ENCODE peak calls at places on chromosomes 3 and 15, in ten cellular contexts. N is MM.1S, U is transverse colon, C is astrocyte of the spinal cord, P is progenitor cell of endocrine pancreas, A is choroid plexus epithelial cell, B is kidney, Q is cardiac muscle cell, S is omental fat pad, M is bronchial epithelial cell. Z is an unnamed sample.

GRCh38 chr15:85623648-85624047 is 171.1 kb downstream of the KLHL25 start:
- DNase-seq in N (no peak), M (peak; percentile 23), U (no peak), A (no peak), P (no peak), B (no peak), S (no peak), Q (no peak), C (no peak), Z (no peak)

GRCh38 chr3:5294360-5294759 is 106.9 kb downstream of the EDEM1 start:
- DNase-seq in S (no peak), Q (no peak), B (no peak), P (no peak), C (peak; percentile 22), N (no peak), A (no peak), M (peak; percentile 50), U (no peak), Z (no peak)

GRCh38 chr3:140153736-140154135 is 218.8 kb downstream of the CLSTN2 start:
- DNase-seq in U (no peak), P (no peak), C (no peak), Q (no peak), N (no peak), M (no peak), A (no peak), S (no peak), B (no peak), Z (no peak)

GRCh38 chr3:189961525-189962161 is 159.1 kb downstream of the P3H2 start:
- DNase-seq in B (no peak), A (peak; percentile 88), Q (peak; percentile 86), N (peak; percentile 75), S (peak; percentile 67), U (peak; percentile 82), M (peak; percentile 81), P (peak; percentile 77), C (peak; percentile 85), Z (peak; percentile 68)

GRCh38 chr15:69585937-69586336 is 133.3 kb downstream of the RPLP1 start:
- DNase-seq in N (no peak), P (no peak), M (no peak), B (no peak), C (no peak), U (no peak), S (no peak), A (no peak), Q (no peak), Z (no peak)

GRCh38 chr3:157669403-157669802 is 166.2 kb upstream of the VEPH1 start:
- DNase-seq in M (no peak), A (no peak), U (no peak), P (no peak), C (no peak), Q (no peak), B (no peak), S (no peak), N (no peak), Z (no peak)

GRCh38 chr3:141955163-141955562 is 78.7 kb downstream of the ATP1B3 start:
- DNase-seq in S (no peak), B (no peak), U (no peak), M (peak; percentile 12), A (peak; percentile 21), Q (no peak), P (no peak), N (no peak), C (peak; percentile 72), Z (no peak)

GRCh38 chr3:24296441-24297205 is 198.0 kb downstream of the THRB start:
- DNase-seq in U (peak; percentile 13), M (no peak), C (peak; percentile 18), Q (no peak), S (no peak), N (no peak), A (peak; percentile 23), P (no peak), B (no peak), Z (no peak)

DNA sequence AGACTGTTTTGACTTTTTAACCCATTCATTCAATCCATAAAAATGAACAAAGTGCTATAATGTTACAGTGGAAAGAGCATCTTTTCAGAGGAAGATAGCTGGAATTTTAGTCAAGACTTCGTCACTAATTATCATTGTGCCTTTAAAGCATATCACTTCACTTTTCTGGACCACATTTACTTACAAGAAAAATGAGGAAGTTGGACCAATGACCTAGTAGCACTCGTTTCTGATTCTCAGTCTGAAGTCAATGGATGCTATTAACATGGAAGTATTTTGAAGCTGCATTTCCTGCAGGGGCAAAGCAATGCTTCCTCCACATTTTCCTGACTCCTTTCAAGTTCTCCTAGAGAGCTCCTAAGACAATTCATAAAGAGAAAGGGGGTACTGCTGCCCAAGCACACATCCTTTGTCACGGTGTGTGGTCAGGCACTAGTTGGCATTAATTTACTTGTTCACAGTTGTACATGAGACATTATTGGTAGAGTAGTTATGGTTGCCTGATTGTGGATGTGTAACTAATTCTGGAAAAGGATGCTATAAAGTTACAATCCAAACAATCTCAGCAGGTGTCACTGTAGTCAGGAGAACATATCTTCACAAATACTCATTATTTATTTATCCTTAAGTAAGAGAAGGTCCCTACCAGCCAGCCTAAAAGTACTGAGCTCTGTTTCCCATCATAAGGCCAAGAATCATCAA is 1049.0 kb downstream of the FHIT start:
- DNase-seq in S (no peak), B (no peak), M (no peak), U (no peak), A (peak; percentile 2), P (no peak), C (no peak), Q (no peak), N (no peak), Z (no peak)
- TF ChIP-seq CTCF in S (no peak), B (no peak), M (no peak), U (no peak), A (no peak), P (no peak), C (no peak), Q (no peak), N (no peak), Z (no peak)

GRCh38 chr15:66923438-66923881 is 141.9 kb upstream of the SMAD3 start:
- DNase-seq in N (no peak), U (peak; percentile 43), A (peak; percentile 40), M (peak; percentile 23), S (no peak), P (no peak), C (peak; percentile 14), Q (peak; percentile 47), B (no peak), Z (no peak)
- TF ChIP-seq CTCF in N (peak; percentile 59), U (peak; percentile 31), A (peak; percentile 66), M (peak; percentile 62), S (no peak), P (peak; percentile 63), C (peak; percentile 66), Q (peak; percentile 39), B (peak; percentile 48), Z (peak; percentile 54)

DNA sequence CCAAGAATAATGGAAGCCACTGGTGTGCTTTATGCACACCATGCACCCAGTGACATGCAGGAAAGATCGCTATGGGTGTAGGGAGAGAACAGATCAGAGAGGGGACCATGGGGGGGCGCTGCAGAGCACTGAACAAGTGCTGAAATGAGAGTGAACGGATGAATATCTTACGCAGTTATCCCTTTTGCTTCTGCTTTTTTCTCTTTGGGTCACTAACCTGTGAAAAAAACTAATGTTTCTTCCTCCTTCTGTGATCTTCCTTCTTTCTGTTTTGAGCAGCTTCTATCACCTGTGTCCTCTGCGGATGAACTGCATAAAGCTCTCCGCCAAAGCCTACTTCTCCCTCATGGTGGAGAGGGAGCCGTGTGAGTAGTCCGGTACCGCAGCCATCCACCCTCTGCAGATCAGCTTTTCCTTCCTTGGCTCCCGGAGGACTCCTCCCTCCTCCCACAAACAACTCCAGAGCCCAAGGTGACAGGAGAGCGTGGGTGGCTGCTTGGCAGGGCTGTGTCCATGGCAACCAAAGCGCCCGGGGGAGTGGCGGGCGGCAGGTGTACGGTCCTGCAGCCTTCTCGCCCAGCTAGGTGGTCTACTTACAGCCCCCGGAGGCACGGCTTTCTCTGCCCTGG is 106.2 kb downstream of the DGKG start:
- DNase-seq in Q (peak; percentile 21), A (no peak), B (peak; percentile 78), S (no peak), C (no peak), P (no peak), N (no peak), M (peak; percentile 55), U (peak; percentile 41), Z (peak; percentile 65)
- TF ChIP-seq CTCF in Q (no peak), A (peak; percentile 22), B (no peak), S (no peak), C (peak; percentile 30), P (peak; percentile 41), N (peak; percentile 46), M (peak; percentile 26), U (peak; percentile 8), Z (peak; percentile 63)

DNA sequence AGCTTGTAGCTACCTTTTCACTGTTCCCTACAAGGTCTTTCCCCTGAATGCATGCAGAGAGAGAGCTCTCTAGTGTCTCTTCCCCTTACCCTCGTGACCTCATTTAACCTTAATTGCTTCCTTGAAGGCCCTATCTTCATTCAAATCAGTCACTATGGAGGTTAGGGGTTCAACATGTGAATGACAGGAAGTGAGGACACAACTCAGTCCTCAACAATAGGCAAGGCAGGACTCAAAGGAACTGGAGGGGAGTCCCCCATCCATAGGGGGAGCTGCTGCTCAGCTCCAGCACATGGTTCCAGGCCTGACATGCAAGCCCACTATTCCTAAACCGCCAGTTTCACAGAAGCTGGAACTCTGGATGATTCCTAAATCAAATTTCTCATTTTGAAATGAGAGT is 33.8 kb upstream of the GYG1 start:
- DNase-seq in N (peak; percentile 32), P (no peak), U (no peak), Q (peak; percentile 28), S (no peak), C (no peak), M (no peak), B (no peak), A (peak; percentile 43), Z (no peak)
- TF ChIP-seq CTCF in N (peak; percentile 40), P (peak; percentile 33), U (no peak), Q (peak; percentile 28), S (no peak), C (peak; percentile 35), M (peak; percentile 21), B (no peak), A (peak; percentile 53), Z (peak; percentile 29)